ENCODE peak calls at places on chromosomes 12 and 14, in four cellular contexts. One of them, this sample, is unnamed.
A peak's percentile ranks its signal among the peaks of the same experiment; 100 is the strongest.

GRCh38 chr14:73167727-73168126 is 31.4 kb downstream of the PSEN1 start:
- DNase-seq in K562: no peak
- DNase-seq in GM12878: no peak
- DNase-seq in H1: no peak
- DNase-seq in this sample: no peak

GRCh38 chr14:91884664-91885063 is 17.3 kb upstream of the TC2N start:
- DNase-seq in K562: no peak
- DNase-seq in GM12878: no peak
- DNase-seq in H1: no peak
- DNase-seq in this sample: no peak

GRCh38 chr12:58034712-58035111 is 93.3 kb downstream of the ATP23 start:
- DNase-seq in K562: no peak
- DNase-seq in GM12878: no peak
- DNase-seq in H1: no peak
- DNase-seq in this sample: no peak

GRCh38 chr12:127690161-127690560 is 576.8 kb upstream of the TMEM132C start:
- DNase-seq in K562: no peak
- DNase-seq in GM12878: no peak
- DNase-seq in H1: no peak
- DNase-seq in this sample: no peak

GRCh38 chr12:114209852-114210251 is 196.1 kb downstream of the TBX5 start:
- DNase-seq in K562: no peak
- DNase-seq in GM12878: no peak
- DNase-seq in H1: no peak
- DNase-seq in this sample: no peak

GRCh38 chr14:72270341-72270740 is 338.1 kb downstream of the RGS6 start:
- DNase-seq in K562: no peak
- DNase-seq in GM12878: no peak
- DNase-seq in H1: no peak
- DNase-seq in this sample: no peak

GRCh38 chr12:132765366-132765765 is 3.7 kb upstream of the ANKLE2 start:
- DNase-seq in K562: no peak
- DNase-seq in GM12878: no peak
- DNase-seq in H1: no peak
- DNase-seq in this sample: no peak

GRCh38 chr12:28827841-28828240 is 321.2 kb upstream of the FAR2 start:
- DNase-seq in K562: no peak
- DNase-seq in GM12878: no peak
- DNase-seq in H1: no peak
- DNase-seq in this sample: no peak

GRCh38 chr14:89429206-89430091 is 12.4 kb upstream of the FOXN3 start:
- DNase-seq in K562: no peak
- DNase-seq in GM12878: no peak
- DNase-seq in H1: no peak
- DNase-seq in this sample: peak; percentile 28

GRCh38 chr12:57148469-57149308 is 1.3 kb upstream of the LRP1-AS start:
- DNase-seq in K562: no peak
- DNase-seq in GM12878: no peak
- DNase-seq in H1: no peak
- DNase-seq in this sample: no peak

GRCh38 chr14:35861204-35861868 is 35.2 kb downstream of the BRMS1L start:
- DNase-seq in K562: no peak
- DNase-seq in GM12878: peak; percentile 19
- DNase-seq in H1: no peak
- DNase-seq in this sample: no peak

GRCh38 chr12:18074001-18074400 is 16.0 kb downstream of the RERGL start:
- DNase-seq in K562: no peak
- DNase-seq in GM12878: no peak
- DNase-seq in H1: no peak
- DNase-seq in this sample: no peak

GRCh38 chr12:93851245-93851665 is 174.1 kb downstream of the CRADD start:
- DNase-seq in K562: no peak
- DNase-seq in GM12878: no peak
- DNase-seq in H1: no peak
- DNase-seq in this sample: no peak

GRCh38 chr12:28191690-28192089 is 1.4 kb downstream of the CCDC91 start:
- DNase-seq in K562: peak; percentile 13
- DNase-seq in GM12878: no peak
- DNase-seq in H1: no peak
- DNase-seq in this sample: peak; percentile 15

GRCh38 chr12:116697305-116698130 is 40.4 kb downstream of the SPRING1 start:
- DNase-seq in K562: peak; percentile 48
- DNase-seq in GM12878: no peak
- DNase-seq in H1: no peak
- DNase-seq in this sample: peak; percentile 55

GRCh38 chr12:4645023-4645422 is 3.8 kb downstream of the AKAP3 start:
- DNase-seq in K562: no peak
- DNase-seq in GM12878: no peak
- DNase-seq in H1: no peak
- DNase-seq in this sample: no peak

GRCh38 chr14:91350813-91351507 is 66.7 kb downstream of the CCDC88C start:
- DNase-seq in K562: no peak
- DNase-seq in GM12878: peak; percentile 91
- DNase-seq in H1: no peak
- DNase-seq in this sample: no peak

GRCh38 chr12:76137611-76138010 is 53.1 kb upstream of the NAP1L1 start:
- DNase-seq in K562: no peak
- DNase-seq in GM12878: no peak
- DNase-seq in H1: no peak
- DNase-seq in this sample: no peak

GRCh38 chr12:20643822-20644221 is 51.3 kb upstream of the SLCO1C1 start:
- DNase-seq in K562: no peak
- DNase-seq in GM12878: no peak
- DNase-seq in H1: no peak
- DNase-seq in this sample: no peak

GRCh38 chr12:20641127-20641526 is 54.0 kb upstream of the SLCO1C1 start:
- DNase-seq in K562: no peak
- DNase-seq in GM12878: no peak
- DNase-seq in H1: no peak
- DNase-seq in this sample: no peak

DNA sequence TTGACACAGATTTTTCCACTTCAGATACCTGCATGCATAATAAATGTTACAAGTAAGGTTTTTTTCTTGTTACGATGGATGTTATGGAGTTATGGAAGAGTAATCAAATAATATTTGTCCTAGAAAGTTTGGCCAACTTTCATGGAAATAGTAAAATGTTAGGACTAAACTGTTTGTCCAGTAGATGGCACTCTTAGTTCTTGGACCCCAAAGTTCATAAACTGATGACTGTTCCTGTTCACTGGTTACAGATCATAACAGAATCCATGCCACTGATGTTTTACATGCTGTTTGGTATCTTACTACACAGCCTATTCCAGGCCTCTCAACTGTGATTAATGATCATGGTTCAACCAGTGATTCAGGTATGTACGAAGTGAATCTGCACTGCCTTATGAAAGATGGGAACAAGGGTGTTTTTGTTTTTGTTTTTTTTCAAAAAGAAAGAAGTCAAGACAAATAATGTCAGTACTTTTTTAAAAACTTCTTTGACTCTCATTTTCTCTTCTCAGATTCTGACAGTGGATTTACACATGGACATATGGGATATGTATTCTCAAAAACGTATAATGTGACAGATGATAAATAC is 48.8 kb upstream of the SLCO1C1 start:
- DNase-seq in K562: no peak
- DNase-seq in GM12878: no peak
- DNase-seq in H1: no peak
- DNase-seq in this sample: peak; percentile 39
- TF ChIP-seq NRF1 in K562: no peak
- TF ChIP-seq NRF1 in GM12878: no peak
- TF ChIP-seq NRF1 in H1: no peak
- TF ChIP-seq NRF1 in this sample: no peak

DNA sequence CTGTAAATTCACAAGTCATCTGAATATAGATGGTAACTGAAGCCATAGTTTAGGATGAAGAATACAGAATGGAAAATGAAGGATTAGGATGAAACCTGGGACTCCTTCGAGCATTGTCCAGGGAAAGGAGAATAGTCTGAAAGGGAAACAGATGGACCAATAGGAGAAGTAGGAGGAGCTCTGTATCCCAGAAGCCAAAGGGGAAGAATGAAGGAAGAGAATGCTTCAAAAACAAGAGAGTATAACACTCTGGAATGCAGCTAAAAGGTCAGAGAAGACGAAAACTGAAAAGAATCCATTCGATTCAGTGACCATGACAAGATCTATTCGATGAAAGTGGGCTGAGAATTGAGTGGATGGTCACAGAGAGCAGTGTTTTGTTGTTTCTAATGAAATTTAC is 1.0 kb downstream of the GMFB start:
- DNase-seq in K562: no peak
- DNase-seq in GM12878: no peak
- DNase-seq in H1: no peak
- DNase-seq in this sample: peak; percentile 63
- TF ChIP-seq POLR2AphosphoS5 in K562: no peak
- TF ChIP-seq POLR2AphosphoS5 in GM12878: no peak
- TF ChIP-seq POLR2AphosphoS5 in H1: no peak
- TF ChIP-seq POLR2AphosphoS5 in this sample: no peak

GRCh38 chr12:123954647-123955350 is 17.8 kb downstream of the CCDC92 start:
- DNase-seq in K562: no peak
- DNase-seq in GM12878: no peak
- DNase-seq in H1: no peak
- DNase-seq in this sample: no peak

GRCh38 chr12:123950476-123951169 is 22.0 kb downstream of the CCDC92 start:
- DNase-seq in K562: no peak
- DNase-seq in GM12878: no peak
- DNase-seq in H1: no peak
- DNase-seq in this sample: no peak

GRCh38 chr12:123951467-123951866 is 21.2 kb downstream of the CCDC92 start:
- DNase-seq in K562: no peak
- DNase-seq in GM12878: no peak
- DNase-seq in H1: no peak
- DNase-seq in this sample: no peak

GRCh38 chr12:123949118-123949774 is 23.4 kb downstream of the CCDC92 start:
- DNase-seq in K562: no peak
- DNase-seq in GM12878: no peak
- DNase-seq in H1: no peak
- DNase-seq in this sample: no peak

DNA sequence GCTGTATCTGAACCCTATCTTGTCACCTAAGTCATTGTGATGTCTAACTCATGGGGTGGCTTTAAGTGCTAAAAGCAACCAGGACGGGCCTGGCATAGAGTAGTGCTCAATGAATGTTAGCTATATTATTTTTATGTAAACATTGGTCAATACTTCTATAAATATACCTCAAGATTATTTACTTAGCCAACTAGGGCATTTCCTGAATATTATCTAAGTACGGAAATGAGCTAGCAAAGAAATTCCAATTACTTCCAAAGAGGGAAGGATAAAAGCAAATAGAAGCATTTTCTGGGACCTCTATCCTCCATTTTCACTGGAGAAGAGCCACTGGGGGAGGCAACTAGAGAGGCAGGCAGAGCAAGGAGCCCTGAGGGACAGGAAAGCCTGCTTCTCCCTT is 20.6 kb downstream of the CCDC92 start:
- DNase-seq in K562: no peak
- DNase-seq in GM12878: no peak
- DNase-seq in H1: no peak
- DNase-seq in this sample: no peak
- TF ChIP-seq NRF1 in K562: no peak
- TF ChIP-seq NRF1 in GM12878: no peak
- TF ChIP-seq NRF1 in H1: no peak
- TF ChIP-seq NRF1 in this sample: no peak

GRCh38 chr14:64026600-64026999 is 173.8 kb downstream of the SYNE2 start:
- DNase-seq in K562: no peak
- DNase-seq in GM12878: no peak
- DNase-seq in H1: no peak
- DNase-seq in this sample: no peak
- TF ChIP-seq POLR2AphosphoS5 in K562: no peak
- TF ChIP-seq POLR2AphosphoS5 in GM12878: no peak
- TF ChIP-seq POLR2AphosphoS5 in H1: no peak
- TF ChIP-seq POLR2AphosphoS5 in this sample: no peak

GRCh38 chr12:24977711-24978110 is 28.8 kb upstream of the BCAT1 start:
- DNase-seq in K562: no peak
- DNase-seq in GM12878: no peak
- DNase-seq in H1: no peak
- DNase-seq in this sample: no peak

GRCh38 chr12:24979286-24979685 is 30.4 kb upstream of the BCAT1 start:
- DNase-seq in K562: no peak
- DNase-seq in GM12878: no peak
- DNase-seq in H1: no peak
- DNase-seq in this sample: no peak

GRCh38 chr12:24975425-24975824 is 26.5 kb upstream of the BCAT1 start:
- DNase-seq in K562: no peak
- DNase-seq in GM12878: no peak
- DNase-seq in H1: no peak
- DNase-seq in this sample: peak; percentile 28

GRCh38 chr12:24974216-24974615 is 25.3 kb upstream of the BCAT1 start:
- DNase-seq in K562: no peak
- DNase-seq in GM12878: no peak
- DNase-seq in H1: no peak
- DNase-seq in this sample: no peak

GRCh38 chr12:24977060-24977459 is 28.2 kb upstream of the BCAT1 start:
- DNase-seq in K562: no peak
- DNase-seq in GM12878: no peak
- DNase-seq in H1: no peak
- DNase-seq in this sample: no peak
- TF ChIP-seq NRF1 in K562: no peak
- TF ChIP-seq NRF1 in GM12878: no peak
- TF ChIP-seq NRF1 in H1: no peak
- TF ChIP-seq NRF1 in this sample: no peak

DNA sequence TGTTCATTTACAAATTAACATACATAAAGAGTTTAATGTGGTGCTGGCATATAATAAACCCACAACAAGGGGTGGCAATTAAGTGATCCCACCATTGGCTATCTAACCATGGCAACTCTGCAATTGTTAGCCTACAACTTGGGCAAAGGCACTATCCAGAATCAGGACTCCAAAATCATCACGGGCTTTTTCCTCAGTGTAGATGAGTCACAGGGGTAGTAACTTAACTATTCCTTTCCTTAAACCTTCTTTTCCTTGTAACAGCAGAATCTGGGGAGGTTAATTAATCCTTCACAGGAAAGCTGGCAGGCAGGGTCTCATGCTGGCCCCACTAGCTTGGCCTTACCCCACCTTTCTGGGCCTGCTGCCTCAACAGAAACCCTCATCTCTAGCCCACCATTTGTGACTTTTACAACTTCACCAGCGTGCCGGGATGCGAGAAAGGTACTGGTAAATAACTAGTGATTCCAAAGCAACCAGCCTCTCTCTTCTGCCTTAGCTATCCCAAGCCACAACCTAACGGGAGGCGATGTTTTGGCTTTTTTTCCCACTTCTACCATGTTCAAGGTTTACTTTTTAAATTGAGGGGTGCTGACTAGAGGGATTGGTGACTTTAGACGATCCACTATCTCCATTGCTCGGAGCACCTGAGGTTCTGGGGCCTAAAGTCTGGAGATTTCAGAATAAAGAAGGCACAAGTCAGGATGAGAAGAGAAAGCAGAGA is 744 bp downstream of the ATP5MC2 start:
- DNase-seq in K562: no peak
- DNase-seq in GM12878: no peak
- DNase-seq in H1: no peak
- DNase-seq in this sample: no peak
- TF ChIP-seq POLR2AphosphoS5 in K562: no peak
- TF ChIP-seq POLR2AphosphoS5 in GM12878: no peak
- TF ChIP-seq POLR2AphosphoS5 in H1: no peak
- TF ChIP-seq POLR2AphosphoS5 in this sample: no peak